ENCODE peak calls at places on chromosomes 13 and 19, in eight cellular contexts. C is mucosa of descending colon; T is mesenteric fat pad; U is effector memory CD4-positive, alpha-beta T cell; F is nephron progenitor cell; N is lower leg skin; R is DND-41; G is heart left ventricle. E is an unnamed sample.
A peak's percentile ranks its signal among the peaks of the same experiment; 100 is the strongest.

GRCh38 chr19:5103061-5103701 is 134.3 kb downstream of the KDM4B start:
- DNase-seq in C (no peak), T (no peak), U (no peak), F (no peak), N (no peak), R (no peak), G (peak; percentile 79), E (peak; percentile 4)

GRCh38 chr13:50215389-50215788 is 200.1 kb downstream of the KCNRG start:
- DNase-seq in C (no peak), T (no peak), U (no peak), F (no peak), N (no peak), R (no peak), G (no peak), E (no peak)

GRCh38 chr19:21608571-21608970 is 103.2 kb downstream of the ZNF429 start:
- DNase-seq in C (no peak), T (no peak), U (no peak), F (no peak), N (no peak), R (no peak), G (no peak), E (no peak)

GRCh38 chr13:74866151-74866550 is 615.8 kb downstream of the TBC1D4 start:
- DNase-seq in C (no peak), T (no peak), U (no peak), F (no peak), N (no peak), R (no peak), G (no peak), E (no peak)

GRCh38 chr19:1316466-1316865 is 30.8 kb downstream of the EFNA2 start:
- DNase-seq in C (no peak), T (no peak), U (no peak), F (no peak), N (no peak), R (no peak), G (no peak), E (no peak)

GRCh38 chr13:45156565-45157361 is 36.5 kb downstream of the GTF2F2 start:
- DNase-seq in C (no peak), T (no peak), U (no peak), F (no peak), N (no peak), R (no peak), G (no peak), E (no peak)

GRCh38 chr13:111365149-111366005 is 44.9 kb downstream of the TEX29 start:
- DNase-seq in C (no peak), T (no peak), U (no peak), F (no peak), N (no peak), R (no peak), G (no peak), E (no peak)

GRCh38 chr13:82439159-82439904 is 1442.9 kb downstream of the SLITRK1 start:
- DNase-seq in C (no peak), T (no peak), U (no peak), F (no peak), N (no peak), R (no peak), G (no peak), E (no peak)

GRCh38 chr19:40691421-40692211 is 1.2 kb upstream of the NUMBL start:
- DNase-seq in C (no peak), T (no peak), U (no peak), F (peak; percentile 8), N (no peak), R (no peak), G (no peak), E (no peak)

E was measured in foreskin keratinocyte.